ENCODE peak calls at places on chromosomes 13 and 19, in four cellular contexts. Z is T-helper 9 cell, X is heart right ventricle, E is nephron progenitor cell. O is an unnamed sample.

GRCh38 chr13:95349267-95349666 is 48.0 kb upstream of the ABCC4 start:
- DNase-seq in Z (no peak), X (no peak), E (no peak), O (no peak)

GRCh38 chr13:26785845-26786630 is 25.5 kb upstream of the GPR12 start:
- DNase-seq in Z (peak), X (peak), E (peak), O (peak)

GRCh38 chr13:113598481-113598880 is 13.9 kb downstream of the TFDP1 start:
- DNase-seq in Z (no peak), X (no peak), E (no peak), O (no peak)

GRCh38 chr13:30241537-30241936 is 65.8 kb downstream of the KATNAL1 start:
- DNase-seq in Z (no peak), X (no peak), E (no peak), O (no peak)

GRCh38 chr19:53942001-53942786 is 20.5 kb upstream of the CACNG8 start:
- DNase-seq in Z (no peak), X (no peak), E (peak), O (no peak)

GRCh38 chr13:28534210-28534609 is 39.3 kb upstream of the FLT1 start:
- DNase-seq in Z (no peak), X (no peak), E (no peak), O (no peak)

GRCh38 chr19:3612330-3612729 is 5.7 kb upstream of the TBXA2R start:
- DNase-seq in Z (no peak), X (no peak), E (no peak), O (no peak)

GRCh38 chr13:57470491-57470890 is 161.1 kb upstream of the PCDH17 start:
- DNase-seq in Z (no peak), X (no peak), E (no peak), O (no peak)

GRCh38 chr19:5478925-5479588 is 23.8 kb downstream of the ZNRF4 start:
- DNase-seq in Z (no peak), X (no peak), E (no peak), O (no peak)

GRCh38 chr13:28558126-28558525 is 63.2 kb upstream of the FLT1 start:
- DNase-seq in Z (no peak), X (no peak), E (no peak), O (no peak)

GRCh38 chr19:5696196-5697021 is 6.3 kb downstream of the RPL36 start:
- DNase-seq in Z (no peak), X (no peak), E (no peak), O (no peak)

GRCh38 chr13:26658491-26658890 is 101.0 kb downstream of the WASF3 start:
- DNase-seq in Z (no peak), X (no peak), E (no peak), O (no peak)

GRCh38 chr19:5358173-5358800 is 17.7 kb upstream of the PTPRS start:
- DNase-seq in Z (no peak), X (no peak), E (no peak), O (no peak)

GRCh38 chr13:98216135-98216565 is 39.1 kb upstream of the RNF113B start:
- DNase-seq in Z (no peak), X (peak), E (no peak), O (no peak)

GRCh38 chr13:102011539-102011938 is 390.3 kb downstream of the FGF14 start:
- DNase-seq in Z (no peak), X (no peak), E (no peak), O (no peak)

GRCh38 chr19:40163541-40164129 is 27.6 kb upstream of the MAP3K10 start:
- DNase-seq in Z (no peak), X (no peak), E (no peak), O (no peak)

GRCh38 chr13:110559429-110559943 is 2.0 kb downstream of the RAB20 start:
- DNase-seq in Z (no peak), X (peak), E (no peak), O (no peak)

GRCh38 chr13:87953381-87953780 is 282.2 kb downstream of the SLITRK5 start:
- DNase-seq in Z (no peak), X (no peak), E (no peak), O (no peak)

GRCh38 chr19:5588906-5589676 is 21.3 kb upstream of the TINCR start:
- DNase-seq in Z (no peak), X (no peak), E (no peak), O (no peak)

GRCh38 chr19:29371766-29372415 is 153.9 kb upstream of the VSTM2B start:
- DNase-seq in Z (no peak), X (no peak), E (no peak), O (no peak)

GRCh38 chr13:47809411-47809810 is 191.7 kb downstream of the SUCLA2 start:
- DNase-seq in Z (no peak), X (no peak), E (no peak), O (no peak)

GRCh38 chr13:63010072-63010658 is 1594.5 kb upstream of the PCDH20 start:
- DNase-seq in Z (no peak), X (no peak), E (no peak), O (no peak)

GRCh38 chr19:56107626-56108351 is 13.3 kb downstream of the ZNF787 start:
- DNase-seq in Z (no peak), X (peak), E (no peak), O (no peak)

GRCh38 chr13:30841161-30841560 is 64.9 kb upstream of the MEDAG start:
- DNase-seq in Z (no peak), X (no peak), E (no peak), O (no peak)

GRCh38 chr19:10417598-10418280 is 2.6 kb upstream of the PDE4A start:
- DNase-seq in Z (no peak), X (no peak), E (peak), O (no peak)

GRCh38 chr13:108185218-108185617 is 30.1 kb downstream of the LIG4 start:
- DNase-seq in Z (no peak), X (no peak), E (no peak), O (no peak)

GRCh38 chr13:46745062-46745461 is 51.9 kb downstream of the ESD start:
- DNase-seq in Z (no peak), X (no peak), E (no peak), O (no peak)

GRCh38 chr13:102399791-102400618 is 1.8 kb downstream of the FGF14 start:
- DNase-seq in Z (no peak), X (peak), E (peak), O (no peak)

GRCh38 chr13:49499889-49500660 is 4.3 kb downstream of the PHF11 start:
- DNase-seq in Z (no peak), X (no peak), E (no peak), O (no peak)

GRCh38 chr13:113536461-113537110 is 46.1 kb upstream of the DCUN1D2 start:
- DNase-seq in Z (no peak), X (no peak), E (no peak), O (no peak)

GRCh38 chr13:39311619-39312018 is 273.4 kb downstream of the NHLRC3 start:
- DNase-seq in Z (no peak), X (no peak), E (no peak), O (no peak)

GRCh38 chr19:46654621-46655152 is 6.3 kb downstream of the DACT3 start:
- DNase-seq in Z (no peak), X (no peak), E (peak), O (no peak)

O was measured in T-helper 1 cell.